ENCODE peak calls at places on chromosomes 11 and 22, in seven cellular contexts. Q is NCI-H774, L is NCI-H1092 treated with DMSO at 0.1 percent for 48 hours, S is IMR-90, T is NCI-H2171 treated with DMSO at 0.1 percent for 48 hours, Z is astrocyte of the cerebellum, D is DMS53. K is an unnamed sample.

GRCh38 chr11:19013181-19013857 is 47.2 kb downstream of the MRGPRX2 start:
- DNase-seq in L (no peak), D (peak), Q (no peak), T (no peak), S (no peak), Z (no peak), K (no peak)

GRCh38 chr11:44625759-44626523 is 60.5 kb downstream of the CD82 start:
- DNase-seq in D (no peak), S (no peak), Q (no peak), L (no peak), Z (no peak), T (no peak), K (peak)

GRCh38 chr11:128291835-128292234 is 295.5 kb downstream of the ETS1 start:
- DNase-seq in D (peak), L (no peak), Q (no peak), S (no peak), Z (no peak), T (no peak), K (no peak)

GRCh38 chr22:50256258-50256862 is 5.1 kb downstream of the MAPK12 start:
- DNase-seq in S (no peak), L (no peak), Q (no peak), Z (no peak), T (no peak), D (no peak), K (no peak)

GRCh38 chr11:120929664-120930154 is 94.2 kb upstream of the TBCEL start:
- DNase-seq in L (peak), D (peak), S (peak), T (peak), Z (peak), Q (peak), K (peak)

GRCh38 chr11:38402063-38402462 is 1804.0 kb upstream of the RAG2 start:
- DNase-seq in Z (no peak), L (no peak), T (no peak), D (no peak), Q (no peak), S (no peak), K (no peak)

GRCh38 chr11:77771135-77771534 is 49.4 kb downstream of the RSF1 start:
- DNase-seq in Z (no peak), Q (no peak), S (no peak), T (no peak), L (no peak), D (no peak), K (no peak)

GRCh38 chr11:45322891-45323597 is 36.9 kb upstream of the SYT13 start:
- DNase-seq in T (no peak), Q (no peak), Z (no peak), L (no peak), D (no peak), S (no peak), K (no peak)

GRCh38 chr11:73154178-73154577 is 12.1 kb upstream of the FCHSD2 start:
- DNase-seq in T (no peak), L (no peak), Q (no peak), S (no peak), D (no peak), Z (no peak), K (peak)

GRCh38 chr11:9973921-9974320 is 310.0 kb downstream of the SWAP70 start:
- DNase-seq in D (no peak), Q (no peak), Z (no peak), S (peak), L (no peak), T (no peak), K (no peak)

GRCh38 chr11:64400096-64400495 is 41.1 kb downstream of the RPS6KA4 start:
- DNase-seq in Q (no peak), S (no peak), L (no peak), T (no peak), D (no peak), Z (no peak), K (no peak)

GRCh38 chr11:69704508-69705245 is 855 bp upstream of the FGF19 start:
- DNase-seq in L (peak), Q (no peak), Z (no peak), T (peak), S (no peak), D (peak), K (peak)

GRCh38 chr11:69337211-69337721 is 43.3 kb downstream of the MYEOV start:
- DNase-seq in Z (no peak), Q (peak), S (peak), T (no peak), D (no peak), L (peak), K (peak)

GRCh38 chr11:968822-969221 is 43.2 kb downstream of the AP2A2 start:
- DNase-seq in S (no peak), L (no peak), D (no peak), Z (no peak), T (no peak), Q (no peak), K (no peak)

GRCh38 chr11:78607691-78608090 is 33.0 kb upstream of the NARS2 start:
- DNase-seq in L (no peak), Q (no peak), D (no peak), S (no peak), T (no peak), Z (no peak), K (no peak)

GRCh38 chr11:77141034-77141433 is 13.0 kb downstream of the MYO7A start:
- DNase-seq in Z (no peak), Q (peak), T (no peak), S (peak), L (peak), D (peak), K (no peak)

GRCh38 chr11:65574963-65575567 is 788 bp upstream of the EHBP1L1 start:
- DNase-seq in D (peak), S (no peak), Q (peak), T (peak), L (no peak), Z (no peak), K (no peak)

GRCh38 chr11:67265633-67266423 is 445 bp upstream of the GRK2 start:
- DNase-seq in D (peak), L (peak), Q (peak), Z (no peak), S (peak), T (peak), K (peak)

GRCh38 chr11:69241075-69241740 is 52.7 kb upstream of the MYEOV start:
- DNase-seq in S (no peak), T (no peak), Z (no peak), Q (no peak), D (no peak), L (no peak), K (no peak)

GRCh38 chr11:10654211-10655150 is 39.1 kb downstream of the IRAG1 start:
- DNase-seq in L (peak), D (peak), S (peak), Q (peak), Z (no peak), T (no peak), K (peak)

K was measured in GM13976.